ENCODE peak calls at places on chromosomes 1 and 21, in six cellular contexts. N, B, J, G, W and L are unnamed samples.

GRCh38 chr1:14598498-14599172 is at the start of gene KAZN:
- DNase-seq in N (peak; percentile 74), B (no peak), J (no peak), G (peak; percentile 84), W (no peak), L (peak; percentile 47)

GRCh38 chr1:52613611-52614373 is 11.6 kb downstream of the GPX7 start:
- DNase-seq in N (no peak), B (no peak), J (no peak), G (no peak), W (no peak), L (no peak)

GRCh38 chr21:41713495-41714281 is 53.2 kb downstream of the RIPK4 start:
- DNase-seq in N (no peak), B (no peak), J (no peak), G (no peak), W (no peak), L (no peak)

GRCh38 chr1:230094746-230095145 is 27.7 kb downstream of the GALNT2 start:
- DNase-seq in N (no peak), B (no peak), J (no peak), G (no peak), W (no peak), L (no peak)

GRCh38 chr1:54861070-54861761 is 25.8 kb downstream of the DHCR24 start:
- DNase-seq in N (no peak), B (no peak), J (no peak), G (no peak), W (no peak), L (no peak)

GRCh38 chr1:203520315-203520714 is 26.4 kb downstream of the OPTC start:
- DNase-seq in N (no peak), B (no peak), J (no peak), G (no peak), W (no peak), L (no peak)

GRCh38 chr1:77271851-77272250 is 10.0 kb upstream of the AK5 start:
- DNase-seq in N (no peak), B (no peak), J (no peak), G (no peak), W (no peak), L (no peak)

GRCh38 chr1:61645476-61645875 is 79.5 kb downstream of the TM2D1 start:
- DNase-seq in N (no peak), B (no peak), J (no peak), G (no peak), W (no peak), L (no peak)

GRCh38 chr21:42159560-42160110 is 59.3 kb upstream of the ABCG1 start:
- DNase-seq in N (peak; percentile 39), B (no peak), J (no peak), G (no peak), W (no peak), L (no peak)

GRCh38 chr1:246302671-246303317 is 204.3 kb downstream of the SMYD3 start:
- DNase-seq in N (no peak), B (no peak), J (no peak), G (no peak), W (no peak), L (no peak)

GRCh38 chr1:76035053-76035452 is 39.5 kb upstream of the ST6GALNAC3 start:
- DNase-seq in N (no peak), B (no peak), J (no peak), G (no peak), W (no peak), L (no peak)

GRCh38 chr1:155322571-155322952 is 1.9 kb downstream of the RUSC1 start:
- DNase-seq in N (peak; percentile 81), B (no peak), J (no peak), G (peak; percentile 45), W (no peak), L (no peak)

GRCh38 chr1:205523891-205524793 is 19.7 kb downstream of the CDK18 start:
- DNase-seq in N (peak; percentile 86), B (peak; percentile 78), J (peak; percentile 12), G (peak; percentile 86), W (peak; percentile 53), L (peak; percentile 75)

GRCh38 chr21:37763298-37763697 is 153.0 kb downstream of the KCNJ6 start:
- DNase-seq in N (no peak), B (no peak), J (no peak), G (no peak), W (no peak), L (no peak)

GRCh38 chr1:212466437-212466836 is 33.7 kb downstream of the NENF start:
- DNase-seq in N (peak; percentile 27), B (no peak), J (no peak), G (no peak), W (no peak), L (no peak)

GRCh38 chr1:215860833-215861232 is 293.7 kb downstream of the KCTD3 start:
- DNase-seq in N (no peak), B (no peak), J (no peak), G (no peak), W (no peak), L (no peak)

GRCh38 chr21:31683029-31683428 is 23.5 kb downstream of the SOD1 start:
- DNase-seq in N (no peak), B (no peak), J (no peak), G (no peak), W (no peak), L (no peak)

GRCh38 chr21:41762236-41762635 is 4.6 kb downstream of the RIPK4 start:
- DNase-seq in N (no peak), B (no peak), J (no peak), G (peak; percentile 54), W (no peak), L (no peak)

GRCh38 chr21:15557925-15558324 is 171.9 kb upstream of the USP25 start:
- DNase-seq in N (no peak), B (peak; percentile 34), J (no peak), G (no peak), W (no peak), L (peak; percentile 1)

GRCh38 chr1:26283871-26284596 is 4.1 kb downstream of the SH3BGRL3 start:
- DNase-seq in N (no peak), B (no peak), J (no peak), G (no peak), W (no peak), L (no peak)

GRCh38 chr1:28249013-28249870 is 10.1 kb upstream of the SESN2 start:
- DNase-seq in N (peak; percentile 79), B (peak; percentile 40), J (peak; percentile 83), G (no peak), W (no peak), L (peak; percentile 11)

GRCh38 chr1:59015708-59016107 is 231.9 kb upstream of the JUN start:
- DNase-seq in N (no peak), B (no peak), J (peak; percentile 76), G (no peak), W (no peak), L (no peak)

GRCh38 chr1:220113136-220113695 is 19.3 kb downstream of the IARS2 start:
- DNase-seq in N (no peak), B (peak; percentile 58), J (no peak), G (no peak), W (no peak), L (no peak)

GRCh38 chr1:110630770-110631663 is 24.9 kb upstream of the KCNA2 start:
- DNase-seq in N (peak; percentile 81), B (peak; percentile 90), J (no peak), G (peak; percentile 82), W (peak; percentile 82), L (peak; percentile 64)

GRCh38 chr1:228882041-228882784 is 146.9 kb downstream of the RHOU start:
- DNase-seq in N (no peak), B (no peak), J (no peak), G (no peak), W (no peak), L (no peak)

GRCh38 chr21:44462834-44463200 is 7.5 kb downstream of the LRRC3 start:
- DNase-seq in N (no peak), B (no peak), J (no peak), G (no peak), W (no peak), L (no peak)

GRCh38 chr1:18751425-18751824 is 108.0 kb downstream of the TAS1R2 start:
- DNase-seq in N (no peak), B (no peak), J (no peak), G (peak; percentile 26), W (no peak), L (no peak)